ENCODE peak calls at places on chromosomes 16 and 17, in seven cellular contexts. V, S, T, O, J, U and D are unnamed samples.

GRCh38 chr17:41082565-41083136 is 1.3 kb upstream of the KRTAP4-7 start:
- DNase-seq in V (no peak), S (no peak), T (no peak), O (no peak), J (no peak), U (peak), D (no peak)

GRCh38 chr17:14471052-14471451 is 170.2 kb downstream of the HS3ST3B1 start:
- DNase-seq in V (no peak), S (no peak), T (no peak), O (peak), J (no peak), U (peak), D (peak)

GRCh38 chr17:6497496-6498221 is 53.4 kb downstream of the PIMREG start:
- DNase-seq in V (no peak), S (no peak), T (no peak), O (no peak), J (no peak), U (no peak), D (no peak)

GRCh38 chr16:13767215-13767614 is 152.7 kb upstream of the ERCC4 start:
- DNase-seq in V (no peak), S (no peak), T (no peak), O (no peak), J (no peak), U (no peak), D (no peak)

GRCh38 chr17:2796164-2797140 is at the start of gene RAP1GAP2:
- DNase-seq in V (no peak), S (no peak), T (peak), O (no peak), J (peak), U (no peak), D (no peak)

GRCh38 chr17:64061157-64061898 is 40.9 kb upstream of the ICAM2 start:
- DNase-seq in V (peak), S (peak), T (no peak), O (no peak), J (no peak), U (peak), D (peak)

GRCh38 chr16:4893103-4893862 is 43.7 kb downstream of the PPL start:
- DNase-seq in V (no peak), S (no peak), T (no peak), O (no peak), J (no peak), U (no peak), D (no peak)

GRCh38 chr17:65190467-65191095 is 53.4 kb downstream of the RGS9 start:
- DNase-seq in V (no peak), S (peak), T (no peak), O (no peak), J (no peak), U (peak), D (peak)

GRCh38 chr17:81004336-81005015 is 12.8 kb downstream of the CHMP6 start:
- DNase-seq in V (peak), S (no peak), T (no peak), O (no peak), J (no peak), U (no peak), D (no peak)

GRCh38 chr17:81655378-81656117 is 794 bp downstream of the PDE6G start:
- DNase-seq in V (no peak), S (no peak), T (no peak), O (no peak), J (no peak), U (no peak), D (no peak)

GRCh38 chr17:31457391-31458234 is 66.1 kb downstream of the RAB11FIP4 start:
- DNase-seq in V (no peak), S (no peak), T (no peak), O (no peak), J (no peak), U (no peak), D (no peak)

GRCh38 chr16:25988089-25988488 is 296.3 kb downstream of the HS3ST4 start:
- DNase-seq in V (no peak), S (no peak), T (no peak), O (peak), J (no peak), U (no peak), D (no peak)

GRCh38 chr17:39899215-39899614 is 19.2 kb downstream of the GSDMB start:
- DNase-seq in V (no peak), S (no peak), T (no peak), O (no peak), J (peak), U (peak), D (no peak)

GRCh38 chr16:19874026-19874425 is 10.6 kb downstream of the GPRC5B start:
- DNase-seq in V (no peak), S (no peak), T (no peak), O (no peak), J (no peak), U (no peak), D (no peak)

GRCh38 chr16:50396770-50397525 is 28.2 kb upstream of the BRD7 start:
- DNase-seq in V (no peak), S (peak), T (no peak), O (no peak), J (peak), U (peak), D (no peak)

GRCh38 chr16:15032547-15033308 is 23.1 kb downstream of the NTAN1 start:
- DNase-seq in V (no peak), S (peak), T (no peak), O (no peak), J (no peak), U (no peak), D (peak)

GRCh38 chr17:740240-741055 is 8.1 kb downstream of the TLCD3A start:
- DNase-seq in V (peak), S (no peak), T (no peak), O (no peak), J (no peak), U (no peak), D (no peak)

GRCh38 chr17:76791053-76791980 is 53.4 kb downstream of the MFSD11 start:
- DNase-seq in V (peak), S (peak), T (peak), O (peak), J (peak), U (peak), D (peak)